ENCODE peak calls at places on chromosomes 3 and 15, in four cellular contexts. O is aorta, M is heart left ventricle, K is ovary. T is an unnamed sample. For H3K4me1, the result is how much of the 10 kb centered on the place peaks cover.

GRCh38 chr15:91678003-91678402 is 175.5 kb upstream of the SLCO3A1 start:
- DNase-seq in M (no peak), O (no peak), K (no peak), T (no peak)

GRCh38 chr15:90336705-90337141 is 15.4 kb upstream of the ZNF774 start:
- DNase-seq in K (no peak), M (no peak), O (no peak), T (no peak)

GRCh38 chr3:55963611-55964010 is 476.5 kb upstream of the WNT5A start:
- DNase-seq in M (no peak), K (no peak), O (no peak), T (no peak)

GRCh38 chr3:88957751-88958452 is 149.5 kb upstream of the EPHA3 start:
- DNase-seq in K (no peak), O (no peak), M (no peak), T (no peak)

GRCh38 chr3:172244011-172244410 is 204.2 kb downstream of the GHSR start:
- DNase-seq in M (no peak), K (no peak), O (no peak), T (no peak)

GRCh38 chr15:45168751-45169551 is 18.8 kb downstream of the SHF start:
- DNase-seq in K (no peak), O (no peak), M (no peak), T (no peak)

GRCh38 chr3:50256978-50257890 is 11.7 kb upstream of the SEMA3B start:
- DNase-seq in M (no peak), K (no peak), O (peak), T (no peak)

GRCh38 chr3:192861972-192862371 is 55.7 kb downstream of the MB21D2 start:
- DNase-seq in K (no peak), M (no peak), O (no peak), T (no peak)

GRCh38 chr3:184466413-184466960 is 86.6 kb downstream of the CHRD start:
- DNase-seq in M (peak), O (peak), K (peak), T (peak)

GRCh38 chr3:171694888-171695287 is 115.4 kb downstream of the PLD1 start:
- DNase-seq in O (no peak), M (no peak), K (no peak), T (no peak)

GRCh38 chr3:192906940-192907339 is 10.7 kb downstream of the MB21D2 start:
- DNase-seq in K (no peak), O (no peak), M (no peak), T (no peak)

GRCh38 chr3:115784739-115785571 is 161.6 kb downstream of the GAP43 start:
- DNase-seq in K (no peak), M (no peak), O (no peak), T (no peak)

GRCh38 chr3:69081583-69082262 is 1.6 kb upstream of the UBA3 start:
- DNase-seq in M (no peak), O (no peak), K (no peak), T (no peak)

GRCh38 chr3:37833790-37834189 is 27.9 kb upstream of the CTDSPL start:
- DNase-seq in K (no peak), O (no peak), M (no peak), T (no peak)

GRCh38 chr3:49799761-49800160 is at the start of gene CDHR4:
- DNase-seq in K (no peak), O (peak), M (no peak), T (no peak)

GRCh38 chr3:58198362-58198761 is 12.4 kb downstream of the DNASE1L3 start:
- DNase-seq in M (no peak), O (no peak), K (peak), T (no peak)

GRCh38 chr3:44355634-44356033 is 17.1 kb downstream of the TCAIM start:
- DNase-seq in K (no peak), M (no peak), O (no peak), T (no peak)

GRCh38 chr3:119304201-119304713 is 10.1 kb downstream of the ARHGAP31 start:
- DNase-seq in M (no peak), K (no peak), O (no peak), T (no peak)

GRCh38 chr15:55587321-55588069 is 650 bp downstream of the PYGO1 start:
- DNase-seq in K (peak), O (no peak), M (peak), T (peak)

GRCh38 chr3:42518800-42519567 is 16.5 kb downstream of the VIPR1 start:
- DNase-seq in K (no peak), O (no peak), M (no peak), T (no peak)

GRCh38 chr3:88298189-88298588 is 148.4 kb downstream of the C3orf38 start:
- DNase-seq in K (no peak), M (no peak), O (no peak), T (no peak)

GRCh38 chr15:61018083-61018482 is 211.0 kb downstream of the RORA start:
- DNase-seq in O (no peak), K (no peak), M (no peak), T (no peak)

GRCh38 chr3:138761002-138761401 is 73.7 kb downstream of the PIK3CB start:
- DNase-seq in K (no peak), O (no peak), M (no peak), T (no peak)

GRCh38 chr3:43014216-43014615 is 35.1 kb downstream of the GASK1A start:
- DNase-seq in K (no peak), M (no peak), O (no peak), T (no peak)

GRCh38 chr3:55059027-55059629 is 131.3 kb upstream of the LRTM1 start:
- DNase-seq in M (no peak), O (no peak), K (no peak), T (no peak)

GRCh38 chr15:98649996-98650870 is 1.9 kb downstream of the IGF1R start:
- DNase-seq in O (peak), K (peak), M (peak), T (peak)

GRCh38 chr3:33430061-33430460 is 10.1 kb downstream of the UBP1 start:
- DNase-seq in K (no peak), O (no peak), M (no peak), T (no peak)

GRCh38 chr3:98962951-98963350 is 61.5 kb upstream of the DCBLD2 start:
- DNase-seq in M (no peak), O (no peak), K (no peak), T (no peak)

GRCh38 chr15:77033729-77034619 is 36.9 kb downstream of the TSPAN3 start:
- DNase-seq in K (no peak), O (peak), M (peak), T (no peak)

GRCh38 chr15:77032052-77032646 is 37.2 kb downstream of the PSTPIP1 start:
- DNase-seq in O (peak), M (peak), K (no peak), T (no peak)

GRCh38 chr15:77031376-77032050 is 36.6 kb downstream of the PSTPIP1 start:
- DNase-seq in M (peak), O (peak), K (no peak), T (no peak)

GRCh38 chr15:77033417-77033728 is 37.5 kb downstream of the TSPAN3 start:
- DNase-seq in M (no peak), K (no peak), O (peak), T (no peak)

DNA sequence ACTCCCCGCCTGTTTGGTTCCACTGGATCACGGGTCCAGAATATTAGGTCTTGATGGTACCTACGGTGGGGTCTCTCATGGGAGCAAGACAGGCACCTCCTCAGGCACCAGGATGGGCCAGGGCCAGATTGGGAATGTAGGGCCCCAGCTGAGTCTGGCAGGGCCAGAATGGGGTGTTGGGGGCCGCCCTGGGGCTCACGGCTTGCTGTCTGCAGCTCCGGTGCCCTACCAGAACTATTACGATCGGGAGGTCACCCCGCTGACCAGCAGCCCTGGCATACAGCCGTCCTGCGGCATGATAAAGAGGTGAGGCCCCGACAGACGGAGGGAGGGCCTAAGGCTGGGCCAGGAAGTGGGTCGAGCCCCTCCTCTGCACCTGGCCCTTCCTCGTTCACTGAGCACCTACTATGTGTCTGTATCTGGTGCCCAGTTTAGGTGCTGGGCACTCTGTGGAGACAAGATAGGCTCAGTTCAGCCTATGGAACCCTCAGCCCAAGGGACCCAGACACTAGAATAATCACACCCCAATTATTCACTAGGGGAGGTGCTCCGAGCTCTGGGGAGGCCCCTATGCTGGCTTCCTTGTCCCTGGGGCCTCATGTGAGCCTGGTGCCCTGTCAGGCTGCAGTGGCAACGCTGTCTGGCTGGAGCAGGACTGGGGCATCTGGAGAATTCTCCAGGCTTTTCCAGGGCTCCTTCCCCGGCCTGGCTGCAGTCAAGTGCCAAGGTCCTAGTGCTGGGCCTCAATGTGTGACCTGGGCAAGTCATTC is 37.9 kb downstream of the PSTPIP1 start:
- DNase-seq in K (no peak), M (peak), O (peak), T (no peak)
- H3K27ac ChIP-seq in K (no peak), M (no peak), O (no peak), T (no peak)

DNA sequence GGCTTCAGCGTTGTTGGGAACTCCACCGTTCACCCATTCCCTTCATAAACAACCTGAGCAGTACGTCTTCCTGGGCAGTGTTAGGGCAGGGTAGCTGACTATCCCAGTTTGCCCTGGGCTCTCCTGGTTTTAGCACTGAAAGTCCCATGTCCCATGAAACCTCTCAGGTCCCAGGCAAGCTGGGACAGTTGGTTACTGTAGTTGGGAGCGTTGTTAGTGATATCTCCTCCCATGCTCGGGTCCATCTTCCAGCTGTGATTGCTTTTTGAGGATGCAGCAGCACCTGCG is 60.9 kb upstream of the HERC1 start:
- DNase-seq in O (no peak), K (peak), M (no peak), T (no peak)
- H3K4me1 ChIP-seq in O (under half), K (under half), M (under half), T (under half)

GRCh38 chr15:40958146-40958545 is 4.9 kb downstream of the CHAC1 start:
- DNase-seq in K (no peak), M (no peak), O (no peak), T (no peak)
- H3K27ac ChIP-seq in K (no peak), M (no peak), O (peak), T (peak)

GRCh38 chr3:13040381-13041074 is 32.7 kb downstream of the IQSEC1 start:
- DNase-seq in M (no peak), O (no peak), K (no peak), T (no peak)

GRCh38 chr3:13039286-13039896 is 33.8 kb downstream of the IQSEC1 start:
- DNase-seq in K (no peak), M (no peak), O (no peak), T (no peak)

GRCh38 chr3:13042127-13042931 is 30.9 kb downstream of the IQSEC1 start:
- DNase-seq in M (no peak), K (peak), O (no peak), T (no peak)

GRCh38 chr3:13042932-13043275 is 30.3 kb downstream of the IQSEC1 start:
- DNase-seq in K (no peak), M (no peak), O (no peak), T (no peak)

DNA sequence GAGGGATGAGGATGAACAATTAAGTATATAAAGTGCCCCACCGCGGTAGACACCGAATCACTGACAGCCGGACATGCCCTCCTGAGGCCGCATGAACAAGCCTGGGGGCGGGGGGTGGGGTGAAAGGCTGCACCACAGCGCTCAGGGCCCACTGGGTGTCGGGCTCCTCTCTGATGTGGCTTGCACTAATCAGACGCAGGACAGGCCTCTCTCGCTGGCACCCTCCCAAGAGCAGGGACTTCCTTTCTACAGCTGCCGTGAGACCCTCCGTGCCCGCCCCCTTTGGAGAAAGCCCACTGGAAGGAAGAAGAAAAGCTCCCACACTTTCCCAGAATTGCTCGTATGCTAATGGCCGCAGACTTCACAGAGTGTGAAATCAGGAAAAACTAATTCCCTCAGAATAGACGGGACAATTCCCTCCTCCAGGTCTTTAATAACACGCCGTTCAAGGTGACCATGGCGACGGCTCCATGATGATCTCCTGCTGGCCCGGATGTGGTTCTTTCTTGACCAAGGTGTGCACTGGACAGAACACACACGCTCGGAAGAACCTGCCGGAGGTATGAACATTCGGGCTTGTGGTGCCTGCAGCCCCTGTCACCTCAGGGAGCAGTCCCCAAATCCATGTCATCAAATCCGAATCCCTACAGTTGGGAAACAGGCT is 32.0 kb downstream of the IQSEC1 start:
- DNase-seq in M (no peak), K (no peak), O (no peak), T (no peak)
- H3K4me1 ChIP-seq in M (under half), K (under half), O (under half), T (under half)

GRCh38 chr3:107578523-107578922 is 55.8 kb downstream of the BBX start:
- DNase-seq in O (no peak), M (no peak), K (no peak), T (no peak)
- H3K27ac ChIP-seq in O (no peak), M (no peak), K (no peak), T (no peak)

DNA sequence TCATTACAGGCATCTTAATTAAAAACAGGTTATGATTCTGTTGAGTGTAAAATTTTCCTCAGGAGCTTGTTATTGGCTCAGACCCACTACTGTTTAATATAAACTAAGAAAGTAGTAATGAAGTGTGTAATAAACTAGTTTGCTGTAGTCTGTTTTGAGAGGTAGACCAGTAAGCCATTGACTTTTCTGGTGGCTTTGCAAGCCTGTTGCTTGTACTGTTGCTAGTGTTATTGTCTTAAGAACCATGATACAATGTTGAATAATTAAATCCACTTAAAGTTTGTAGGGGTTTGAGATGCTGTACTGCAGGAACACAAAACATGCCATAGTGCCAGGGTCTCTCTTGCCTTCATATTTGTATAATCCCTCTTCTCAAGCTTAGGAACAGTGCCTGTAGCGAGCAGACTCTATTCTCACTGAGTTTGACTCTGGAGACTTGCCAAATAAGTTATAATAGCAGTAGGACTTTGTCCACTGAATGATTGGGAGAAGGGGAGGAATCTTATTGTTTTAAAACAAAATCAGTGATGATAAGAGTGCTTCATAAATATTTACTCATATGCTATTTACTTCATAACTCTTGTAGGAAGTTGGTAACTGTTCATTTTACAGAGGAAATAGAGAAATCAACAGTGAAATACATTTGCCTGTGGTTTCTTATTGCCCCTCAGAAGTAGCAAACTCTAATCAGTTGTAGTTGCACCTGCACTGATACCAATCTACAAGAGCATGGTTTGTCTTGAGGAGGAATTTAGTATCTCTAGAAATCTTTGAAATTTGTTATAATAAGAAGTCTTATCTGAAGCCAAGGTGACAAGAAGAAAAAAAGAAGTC is 13.4 kb downstream of the TCF12 start:
- DNase-seq in M (no peak), K (no peak), O (no peak), T (no peak)
- H3K4me1 ChIP-seq in M (under half), K (under half), O (under half), T (half or more)

GRCh38 chr3:195104340-195104739 is 166.6 kb downstream of the XXYLT1 start:
- DNase-seq in M (no peak), K (no peak), O (peak), T (no peak)

GRCh38 chr3:195106418-195106906 is 164.5 kb downstream of the XXYLT1 start:
- DNase-seq in M (peak), O (peak), K (peak), T (peak)

GRCh38 chr3:195103623-195104022 is 167.3 kb downstream of the XXYLT1 start:
- DNase-seq in M (no peak), O (no peak), K (no peak), T (no peak)

GRCh38 chr3:195105841-195106417 is 165.0 kb downstream of the XXYLT1 start:
- DNase-seq in M (no peak), O (no peak), K (no peak), T (no peak)

GRCh38 chr3:195105389-195105788 is 165.6 kb downstream of the XXYLT1 start:
- DNase-seq in K (no peak), O (peak), M (no peak), T (no peak)
- H3K27ac ChIP-seq in K (no peak), O (no peak), M (no peak), T (no peak)

GRCh38 chr3:46943237-46944187 is 33.0 kb downstream of the CCDC12 start:
- DNase-seq in O (no peak), M (no peak), K (no peak), T (no peak)

GRCh38 chr3:46939578-46940405 is 36.8 kb downstream of the CCDC12 start:
- DNase-seq in O (no peak), M (no peak), K (no peak), T (no peak)

GRCh38 chr3:46944191-46944590 is 32.4 kb downstream of the CCDC12 start:
- DNase-seq in O (no peak), K (no peak), M (no peak), T (no peak)

GRCh38 chr3:46942481-46943236 is 33.9 kb downstream of the CCDC12 start:
- DNase-seq in K (no peak), M (no peak), O (no peak), T (no peak)

DNA sequence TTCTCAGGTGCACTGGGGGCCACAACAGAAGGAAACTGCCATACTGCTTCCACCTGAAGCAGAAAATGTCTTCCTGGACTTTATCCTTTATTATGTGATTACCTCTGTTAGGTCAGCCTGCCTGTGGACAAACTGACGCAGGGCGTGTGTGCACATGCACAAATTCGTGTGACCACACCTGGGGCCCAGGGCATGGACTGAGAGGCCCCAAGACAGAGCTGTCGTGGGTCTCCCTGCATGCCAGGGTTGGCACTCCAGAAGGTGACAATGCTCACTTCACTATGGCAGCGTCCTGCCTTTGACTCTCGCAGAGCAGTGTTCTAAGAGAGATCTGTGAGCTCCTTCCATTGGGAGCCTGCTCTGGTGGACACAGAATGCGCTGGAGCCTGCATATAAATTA is 34.5 kb downstream of the CCDC12 start:
- DNase-seq in M (no peak), O (no peak), K (peak), T (no peak)
- H3K4me1 ChIP-seq in M (half or more), O (under half), K (under half), T (half or more)

DNA sequence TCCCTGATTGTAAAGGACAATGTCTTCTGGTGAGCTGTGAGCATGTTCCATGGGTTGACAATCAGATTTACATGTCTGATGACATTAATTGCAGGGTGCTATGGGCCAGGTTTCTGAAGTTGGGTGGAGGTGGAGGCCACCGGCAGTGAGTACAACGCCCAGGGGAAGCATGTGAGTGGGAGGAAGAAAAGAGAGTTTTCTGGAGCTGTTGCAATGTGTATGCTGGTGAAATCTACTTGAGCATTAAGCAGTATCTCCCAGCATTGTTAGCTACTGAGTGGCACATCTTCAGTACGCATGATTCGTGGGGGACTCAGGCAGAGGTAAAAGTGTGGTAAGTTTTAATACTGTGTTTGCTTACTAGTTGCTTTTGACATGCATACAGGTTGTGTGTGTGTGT is 26.6 kb downstream of the TMEM45A start:
- DNase-seq in K (no peak), M (no peak), O (no peak), T (no peak)
- H3K27ac ChIP-seq in K (no peak), M (no peak), O (no peak), T (no peak)

T was measured in left ventricle myocardium inferior.